ENCODE peak calls at places on chromosomes 13 and 19, in ten cellular contexts. S, M, U, Q, D, I, Z, R, J and C are unnamed samples. For H3K4me1, the result is how much of the 10 kb centered on the place peaks cover.

GRCh38 chr13:113500530-113501265 is 10.2 kb upstream of the DCUN1D2 start:
- DNase-seq in S (no peak), M (no peak), U (no peak), Q (no peak), D (no peak), I (peak), Z (no peak), R (no peak), J (no peak), C (no peak)

GRCh38 chr19:14686411-14686810 is 3.4 kb upstream of the ZNF333 start:
- DNase-seq in S (no peak), M (no peak), U (no peak), Q (no peak), D (no peak), I (no peak), Z (no peak), R (no peak), J (no peak), C (peak)

GRCh38 chr13:51632643-51633357 is 48.5 kb downstream of the WDFY2 start:
- DNase-seq in S (no peak), M (no peak), U (no peak), Q (no peak), D (no peak), I (no peak), Z (no peak), R (no peak), J (peak), C (no peak)

GRCh38 chr19:8483165-8483564 is 19.3 kb downstream of the PRAM1 start:
- DNase-seq in S (no peak), M (no peak), U (no peak), Q (no peak), D (no peak), I (no peak), Z (no peak), R (no peak), J (no peak), C (no peak)

GRCh38 chr19:11422163-11423068 is 3.3 kb upstream of the RGL3 start:
- DNase-seq in S (peak), M (peak), U (peak), Q (peak), D (peak), I (peak), Z (peak), R (peak), J (peak), C (peak)

GRCh38 chr19:40613669-40614594 is 12.8 kb downstream of the LTBP4 start:
- DNase-seq in S (peak), M (peak), U (peak), Q (peak), D (peak), I (peak), Z (peak), R (peak), J (peak), C (peak)

GRCh38 chr13:97266328-97266727 is 44.2 kb downstream of the MBNL2 start:
- DNase-seq in S (no peak), M (no peak), U (peak), Q (no peak), D (no peak), I (no peak), Z (peak), R (no peak), J (no peak), C (no peak)

GRCh38 chr19:50906217-50906616 is 5.0 kb downstream of the KLK4 start:
- DNase-seq in S (no peak), M (no peak), U (no peak), Q (no peak), D (peak), I (no peak), Z (no peak), R (peak), J (peak), C (no peak)

GRCh38 chr19:11195169-11195568 is 2.2 kb downstream of the KANK2 start:
- DNase-seq in S (no peak), M (no peak), U (no peak), Q (peak), D (no peak), I (peak), Z (no peak), R (no peak), J (no peak), C (no peak)

GRCh38 chr19:46015961-46016425 is 6.9 kb downstream of the PGLYRP1 start:
- DNase-seq in S (no peak), M (peak), U (no peak), Q (no peak), D (no peak), I (no peak), Z (no peak), R (peak), J (no peak), C (peak)

GRCh38 chr19:43525836-43526771 is 897 bp downstream of the ETHE1 start:
- DNase-seq in S (peak), M (no peak), U (no peak), Q (peak), D (peak), I (no peak), Z (no peak), R (peak), J (peak), C (peak)

GRCh38 chr19:54248016-54248601 is 5.5 kb upstream of the LILRA6 start:
- DNase-seq in S (peak), M (no peak), U (no peak), Q (peak), D (no peak), I (peak), Z (peak), R (no peak), J (no peak), C (no peak)

GRCh38 chr19:44574201-44574950 is 39.0 kb upstream of the IGSF23 start:
- DNase-seq in S (no peak), M (no peak), U (no peak), Q (no peak), D (no peak), I (no peak), Z (no peak), R (no peak), J (no peak), C (no peak)

GRCh38 chr19:55082023-55082851 is 6.6 kb downstream of the EPS8L1 start:
- DNase-seq in S (peak), M (peak), U (no peak), Q (peak), D (no peak), I (peak), Z (no peak), R (peak), J (no peak), C (peak)

GRCh38 chr19:45607071-45608029 is 5.3 kb upstream of the GPR4 start:
- DNase-seq in S (peak), M (peak), U (peak), Q (peak), D (peak), I (peak), Z (peak), R (peak), J (peak), C (peak)

GRCh38 chr19:17575871-17576757 is 20.7 kb downstream of the COLGALT1 start:
- DNase-seq in S (no peak), M (no peak), U (no peak), Q (no peak), D (no peak), I (no peak), Z (no peak), R (no peak), J (no peak), C (no peak)

GRCh38 chr19:38039966-38040365 is 133.0 kb downstream of the SIPA1L3 start:
- DNase-seq in S (no peak), M (no peak), U (no peak), Q (no peak), D (no peak), I (no peak), Z (no peak), R (no peak), J (no peak), C (no peak)

DNA sequence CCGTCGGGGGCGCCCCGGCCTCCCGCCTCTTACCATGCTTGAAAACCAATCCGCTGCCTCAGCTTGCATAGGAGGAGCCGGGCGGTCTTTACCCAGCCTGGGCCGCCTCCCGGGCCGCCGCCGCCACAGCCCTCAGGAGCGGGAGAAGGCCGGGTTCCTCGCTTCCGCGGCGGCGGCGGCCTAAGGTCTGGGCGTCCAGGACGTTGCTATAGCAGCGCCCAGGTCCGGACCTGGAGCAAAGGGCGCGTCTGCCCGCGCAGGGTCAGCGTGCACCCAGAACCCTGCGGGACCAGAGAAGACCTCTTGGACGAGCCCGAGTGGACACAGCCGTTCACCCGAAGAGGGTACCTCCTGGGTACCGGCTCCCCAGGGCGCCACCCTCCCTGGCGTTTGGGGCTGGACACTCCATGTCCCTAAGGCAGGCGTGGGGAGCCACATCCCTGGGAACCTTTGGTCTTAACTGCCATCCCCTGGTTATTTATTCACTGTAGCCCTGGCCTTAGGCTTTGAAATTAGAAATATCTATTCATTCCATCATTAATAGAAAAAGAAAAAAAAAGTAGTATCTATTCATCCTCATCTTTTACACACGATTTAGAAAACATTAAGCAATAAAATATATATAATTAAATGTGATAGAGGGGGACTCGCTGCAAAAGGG is 2.4 kb downstream of the DZIP1 start:
- DNase-seq in S (no peak), M (no peak), U (peak), Q (peak), D (peak), I (no peak), Z (no peak), R (no peak), J (no peak), C (peak)
- H3K4me3 ChIP-seq in S (no peak), M (no peak), U (peak), Q (peak), D (peak), I (peak), Z (peak), R (no peak), J (peak), C (no peak)

GRCh38 chr13:110533771-110534670 is 27.5 kb downstream of the RAB20 start:
- DNase-seq in S (no peak), M (no peak), U (no peak), Q (no peak), D (no peak), I (no peak), Z (peak), R (no peak), J (no peak), C (no peak)
- H3K4me1 ChIP-seq in S (under half), M (under half), U (under half), Q (under half), D (under half), I (under half), Z (half or more), R (under half), J (under half), C (under half)

DNA sequence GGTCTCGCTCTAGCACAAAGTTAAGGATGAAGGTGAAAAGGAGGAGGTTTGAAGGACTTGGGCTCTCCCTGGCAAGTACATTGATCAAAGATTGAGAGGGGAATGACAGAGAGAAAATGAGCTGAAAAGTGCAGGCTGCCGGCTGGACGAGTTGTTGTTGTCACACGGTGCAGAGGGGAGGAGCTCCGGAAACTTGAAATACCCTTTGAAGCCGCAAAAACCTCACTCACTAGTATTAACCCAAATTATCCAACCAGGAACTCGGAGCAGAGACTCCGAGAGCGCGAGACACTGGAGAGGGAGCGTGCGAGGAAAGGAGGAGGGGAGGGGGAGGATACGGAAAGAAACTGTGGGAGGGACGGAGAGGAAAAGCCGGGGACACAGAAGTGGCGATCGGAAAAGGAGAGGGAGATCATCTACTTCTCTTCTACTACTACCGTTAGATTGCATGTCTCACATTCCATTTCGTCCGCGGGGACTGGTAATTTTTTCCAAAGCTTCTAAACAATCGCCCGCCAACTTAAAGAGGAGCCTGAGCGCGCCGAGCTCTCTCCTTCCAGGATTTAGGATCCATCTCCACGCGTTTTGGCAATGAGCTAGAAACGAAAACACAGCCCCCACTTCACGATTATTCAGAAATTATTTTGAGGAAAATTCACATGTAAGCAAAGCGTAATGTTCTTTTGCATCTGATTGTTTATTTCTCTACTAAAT is at the start of gene DACH1:
- DNase-seq in S (peak), M (no peak), U (peak), Q (peak), D (peak), I (peak), Z (peak), R (peak), J (peak), C (peak)
- H3K4me3 ChIP-seq in S (peak), M (no peak), U (peak), Q (peak), D (peak), I (peak), Z (peak), R (peak), J (peak), C (peak)

GRCh38 chr13:71034018-71034417 is 833.0 kb downstream of the DACH1 start:
- DNase-seq in S (no peak), M (no peak), U (no peak), Q (no peak), D (no peak), I (no peak), Z (no peak), R (no peak), J (no peak), C (no peak)

GRCh38 chr13:71033026-71033425 is 834.0 kb downstream of the DACH1 start:
- DNase-seq in S (no peak), M (no peak), U (no peak), Q (no peak), D (no peak), I (no peak), Z (no peak), R (no peak), J (no peak), C (no peak)

GRCh38 chr13:71028884-71029283 is 838.1 kb downstream of the DACH1 start:
- DNase-seq in S (no peak), M (no peak), U (no peak), Q (no peak), D (no peak), I (no peak), Z (no peak), R (no peak), J (no peak), C (no peak)

GRCh38 chr13:71030789-71031188 is 836.2 kb downstream of the DACH1 start:
- DNase-seq in S (no peak), M (no peak), U (no peak), Q (no peak), D (no peak), I (no peak), Z (no peak), R (no peak), J (no peak), C (no peak)
- H3K4me1 ChIP-seq in S (under half), M (under half), U (under half), Q (under half), D (under half), I (under half), Z (under half), R (under half), J (under half), C (under half)

DNA sequence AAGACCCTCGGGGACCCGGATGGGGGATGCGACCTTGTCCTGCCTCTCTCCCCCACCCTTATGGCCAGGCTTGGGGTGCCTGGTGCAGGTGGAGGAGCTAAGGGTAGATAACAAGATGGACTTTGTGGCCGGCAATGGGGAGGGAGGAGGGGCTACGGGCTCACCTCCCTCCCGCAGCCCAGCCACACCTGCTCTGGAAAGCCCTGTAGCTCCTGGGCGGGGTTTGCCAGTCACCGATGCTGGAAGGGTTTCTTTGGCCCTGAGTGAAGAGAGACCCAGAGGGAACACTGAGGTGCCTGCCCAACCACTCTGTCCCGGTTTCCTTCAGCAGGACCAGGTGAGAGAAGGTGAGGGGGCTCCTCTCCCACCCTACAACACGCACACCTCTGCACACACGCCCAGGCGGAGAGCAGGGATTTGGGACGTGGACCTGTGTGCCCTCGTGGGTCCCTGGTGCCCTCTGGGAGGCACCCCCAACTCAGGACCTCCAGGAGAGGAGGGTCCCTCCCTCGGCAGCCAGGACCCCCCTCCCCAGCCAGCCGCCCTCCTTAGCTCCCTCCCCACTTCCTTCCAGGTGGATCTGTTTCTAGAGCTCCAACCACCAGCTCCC is at the start of gene FUT2:
- DNase-seq in S (no peak), M (no peak), U (no peak), Q (no peak), D (peak), I (no peak), Z (no peak), R (no peak), J (no peak), C (peak)
- H3K4me3 ChIP-seq in S (no peak), M (no peak), U (peak), Q (peak), D (peak), I (peak), Z (peak), R (peak), J (no peak), C (peak)